ENCODE peak calls at places on chromosomes 13 and 19, in nine cellular contexts. N is PC-3; V is body of pancreas; Q is AG08395; U is NCI-H226; A is activated T-cell treated with anti-CD3 and anti-CD28 coated beads for 1 hour; P is kidney epithelial cell; W is fibroblast of lung; F is activated naive CD8-positive, alpha-beta T cell treated with anti-CD3 and anti-CD28 coated beads for 36 hours. R is an unnamed sample.

GRCh38 chr19:55181740-55182139 is 1.7 kb upstream of the SYT5 start:
- DNase-seq in Q (no peak), N (no peak), V (no peak), U (no peak), F (no peak), A (no peak), W (no peak), P (no peak), R (no peak)

GRCh38 chr19:3743486-3743885 is 18.0 kb downstream of the APBA3 start:
- DNase-seq in P (no peak), V (no peak), N (no peak), A (no peak), U (no peak), F (no peak), Q (no peak), W (no peak), R (no peak)

GRCh38 chr19:29549105-29550070 is 23.6 kb downstream of the VSTM2B start:
- DNase-seq in N (no peak), V (no peak), P (no peak), U (no peak), A (no peak), Q (no peak), F (no peak), W (no peak), R (no peak)

GRCh38 chr13:45873491-45874360 is 22.2 kb upstream of the SIAH3 start:
- DNase-seq in F (no peak), V (no peak), A (no peak), N (peak; percentile 63), P (peak; percentile 72), U (peak; percentile 28), W (peak; percentile 42), Q (peak; percentile 29), R (peak; percentile 49)

GRCh38 chr13:29948246-29948645 is 97.8 kb upstream of the UBL3 start:
- DNase-seq in W (peak; percentile 45), A (no peak), Q (peak; percentile 40), V (no peak), F (no peak), N (no peak), U (no peak), P (no peak), R (no peak)

GRCh38 chr13:104954210-104954609 is 1581.3 kb downstream of the EFNB2 start:
- DNase-seq in N (no peak), U (no peak), A (no peak), V (no peak), Q (no peak), W (no peak), P (no peak), F (no peak), R (no peak)

GRCh38 chr13:88800505-88800904 is 1129.3 kb downstream of the SLITRK5 start:
- DNase-seq in P (no peak), Q (no peak), A (no peak), N (peak; percentile 24), V (no peak), F (no peak), U (peak; percentile 61), W (no peak), R (no peak)

GRCh38 chr19:46296722-46297431 is at the start of gene HIF3A:
- DNase-seq in V (peak; percentile 66), P (no peak), F (peak; percentile 14), N (no peak), A (no peak), W (no peak), U (no peak), Q (no peak), R (no peak)

GRCh38 chr19:35347171-35347929 is at the start of gene FFAR1:
- DNase-seq in U (no peak), P (no peak), Q (no peak), A (no peak), F (peak; percentile 57), W (no peak), N (no peak), V (peak; percentile 7), R (no peak)

GRCh38 chr13:32021785-32022184 is 9.8 kb upstream of the FRY start:
- DNase-seq in F (no peak), U (no peak), W (no peak), Q (no peak), N (no peak), A (no peak), P (no peak), V (no peak), R (no peak)

R was measured in keratinocyte.